ENCODE peak calls at places on chromosomes 12 and 14, in four cellular contexts. I is NCI-H2107, G is lower lobe of right lung, B is LNCaP clone FGC. D is an unnamed sample.

GRCh38 chr12:48189331-48190125 is 6.1 kb downstream of the CCDC184 start:
- DNase-seq in I (peak; percentile 48), G (no peak), B (peak; percentile 52), D (peak; percentile 28)

GRCh38 chr12:117134059-117134458 is 34.8 kb upstream of the TESC start:
- DNase-seq in I (no peak), G (no peak), B (no peak), D (no peak)

GRCh38 chr12:74365178-74365964 is 172.3 kb upstream of the ATXN7L3B start:
- DNase-seq in I (no peak), G (peak; percentile 23), B (peak; percentile 33), D (no peak)

GRCh38 chr14:69690042-69690441 is 76.9 kb upstream of the SRSF5 start:
- DNase-seq in I (no peak), G (no peak), B (no peak), D (no peak)

GRCh38 chr14:104239866-104240301 is 101.5 kb downstream of the KIF26A start:
- DNase-seq in I (no peak), G (peak; percentile 32), B (no peak), D (no peak)

GRCh38 chr12:30678221-30678620 is 17.4 kb downstream of the IPO8 start:
- DNase-seq in I (no peak), G (no peak), B (no peak), D (no peak)

GRCh38 chr12:124438415-124439056 is 128.9 kb downstream of the NCOR2 start:
- DNase-seq in I (no peak), G (no peak), B (no peak), D (no peak)

GRCh38 chr12:116863275-116863767 is 17.9 kb downstream of the HRK start:
- DNase-seq in I (no peak), G (no peak), B (no peak), D (no peak)

GRCh38 chr12:39426636-39427245 is 16.2 kb downstream of the KIF21A start:
- DNase-seq in I (no peak), G (no peak), B (no peak), D (no peak)

GRCh38 chr14:21070083-21070609 is at the start of gene ARHGEF40:
- DNase-seq in I (no peak), G (peak; percentile 75), B (no peak), D (peak; percentile 64)

GRCh38 chr12:127115468-127116035 is 1151.4 kb upstream of the TMEM132C start:
- DNase-seq in I (no peak), G (no peak), B (no peak), D (no peak)

GRCh38 chr12:28507055-28507454 is 316.8 kb downstream of the CCDC91 start:
- DNase-seq in I (no peak), G (no peak), B (no peak), D (no peak)

GRCh38 chr14:79419571-79420327 is 791.6 kb downstream of the DIO2 start:
- DNase-seq in I (no peak), G (no peak), B (peak; percentile 80), D (no peak)

GRCh38 chr12:1799068-1799881 is 21.1 kb upstream of the LRTM2 start:
- DNase-seq in I (no peak), G (no peak), B (no peak), D (no peak)

GRCh38 chr14:102472815-102473158 is 36.8 kb downstream of the ANKRD9 start:
- DNase-seq in I (no peak), G (no peak), B (peak; percentile 75), D (no peak)

GRCh38 chr12:12072064-12072760 is 1.5 kb downstream of the BCL2L14 start:
- DNase-seq in I (no peak), G (peak; percentile 62), B (no peak), D (no peak)

GRCh38 chr12:45637706-45638105 is 91.8 kb upstream of the ARID2 start:
- DNase-seq in I (no peak), G (no peak), B (no peak), D (no peak)

GRCh38 chr14:77458249-77458950 is 507 bp downstream of the AHSA1 start:
- DNase-seq in I (peak; percentile 45), G (peak; percentile 50), B (no peak), D (peak; percentile 33)

GRCh38 chr12:55720071-55720564 is at the start of gene RDH5:
- DNase-seq in I (no peak), G (no peak), B (no peak), D (peak; percentile 56)

GRCh38 chr12:111757361-111758119 is 9.2 kb upstream of the ALDH2 start:
- DNase-seq in I (no peak), G (peak; percentile 76), B (no peak), D (peak; percentile 11)

GRCh38 chr14:55398679-55399078 is 13.0 kb downstream of the ATG14 start:
- DNase-seq in I (no peak), G (no peak), B (no peak), D (no peak)

GRCh38 chr14:100135784-100136183 is 23.7 kb downstream of the DEGS2 start:
- DNase-seq in I (no peak), G (no peak), B (no peak), D (no peak)

GRCh38 chr12:54378791-54379400 is 5.6 kb downstream of the ZNF385A start:
- DNase-seq in I (no peak), G (peak; percentile 55), B (no peak), D (no peak)

GRCh38 chr12:56634242-56634836 is 4.2 kb upstream of the BAZ2A start:
- DNase-seq in I (peak; percentile 37), G (peak; percentile 75), B (no peak), D (no peak)

GRCh38 chr12:65828711-65829339 is 4.5 kb downstream of the HMGA2 start:
- DNase-seq in I (no peak), G (no peak), B (no peak), D (no peak)

GRCh38 chr14:31690056-31690455 is 128.9 kb downstream of the NUBPL start:
- DNase-seq in I (no peak), G (no peak), B (peak; percentile 6), D (no peak)

GRCh38 chr12:10672231-10672868 is 1.5 kb downstream of the STYK1 start:
- DNase-seq in I (no peak), G (no peak), B (no peak), D (no peak)

GRCh38 chr12:71161575-71161974 is 3.8 kb upstream of the TSPAN8 start:
- DNase-seq in I (no peak), G (no peak), B (no peak), D (no peak)

GRCh38 chr12:92544321-92544720 is 158.5 kb upstream of the PLEKHG7 start:
- DNase-seq in I (no peak), G (no peak), B (no peak), D (no peak)

GRCh38 chr14:28709571-28710305 is 56.8 kb upstream of the FOXG1 start:
- DNase-seq in I (no peak), G (no peak), B (peak; percentile 17), D (no peak)

D was measured in caudate nucleus.